ENCODE peak calls at places on chromosomes 7 and 10, in eight cellular contexts. P is stimulated activated CD8-positive, alpha-beta memory T cell treated with anti-CD3 and anti-CD28 coated beads, Interleukin-12 subunit alpha, Interleukin-12 subunit beta, amount 100 ng/mL, for 4 hours; V is psoas muscle; Q is glutamatergic neuron; T is cardiac fibroblast; O is activated naive CD8-positive, alpha-beta T cell treated with anti-CD3 and anti-CD28 coated beads for 36 hours; S is Daoy; D is AG04450. Z is an unnamed sample.

GRCh38 chr7:22356010-22356854 is 722 bp downstream of the RAPGEF5 start:
- DNase-seq in P (no peak), V (no peak), Q (peak), T (no peak), O (no peak), S (peak), D (no peak), Z (peak)

GRCh38 chr7:117164578-117164977 is 158.3 kb downstream of the WNT2 start:
- DNase-seq in P (no peak), V (no peak), Q (no peak), T (peak), O (no peak), S (peak), D (no peak), Z (no peak)

GRCh38 chr10:11673346-11674330 is 62.2 kb upstream of the USP6NL start:
- DNase-seq in P (no peak), V (no peak), Q (no peak), T (peak), O (no peak), S (peak), D (no peak), Z (no peak)

GRCh38 chr10:28873540-28873939 is 196.2 kb downstream of the BAMBI start:
- DNase-seq in P (no peak), V (no peak), Q (no peak), T (no peak), O (no peak), S (no peak), D (no peak), Z (no peak)

GRCh38 chr7:74240482-74240881 is 13.7 kb downstream of the RFC2 start:
- DNase-seq in P (no peak), V (no peak), Q (no peak), T (no peak), O (no peak), S (no peak), D (no peak), Z (no peak)

GRCh38 chr7:84393776-84394175 is 199.2 kb upstream of the SEMA3A start:
- DNase-seq in P (no peak), V (no peak), Q (no peak), T (peak), O (no peak), S (no peak), D (no peak), Z (no peak)

GRCh38 chr7:33722383-33723096 is 182.8 kb upstream of the BMPER start:
- DNase-seq in P (no peak), V (peak), Q (peak), T (peak), O (no peak), S (peak), D (no peak), Z (peak)

GRCh38 chr7:128270799-128271411 is 29.8 kb downstream of the LEP start:
- DNase-seq in P (no peak), V (no peak), Q (no peak), T (no peak), O (no peak), S (no peak), D (no peak), Z (peak)

GRCh38 chr7:83588602-83589240 is 60.2 kb downstream of the SEMA3E start:
- DNase-seq in P (no peak), V (no peak), Q (no peak), T (no peak), O (no peak), S (peak), D (no peak), Z (no peak)

GRCh38 chr7:33905389-33906032 is at the start of gene BMPER:
- DNase-seq in P (no peak), V (peak), Q (peak), T (no peak), O (peak), S (peak), D (no peak), Z (peak)

GRCh38 chr7:34109936-34110626 is 204.7 kb downstream of the BMPER start:
- DNase-seq in P (no peak), V (no peak), Q (no peak), T (peak), O (no peak), S (no peak), D (no peak), Z (no peak)

GRCh38 chr10:101629781-101630419 is 41.8 kb downstream of the DPCD start:
- DNase-seq in P (no peak), V (peak), Q (no peak), T (no peak), O (no peak), S (no peak), D (no peak), Z (peak)